ENCODE peak calls at places on chromosome 5, in five cellular contexts. A is GM12865, C is endothelial cell, T is heart right ventricle, Y is breast epithelium. X is an unnamed sample.

GRCh38 chr5:107941036-107941435 is 270.3 kb upstream of the EFNA5 start:
- DNase-seq in A (no peak), C (no peak), T (no peak), Y (no peak), X (no peak)

GRCh38 chr5:1719860-1720259 is 79.8 kb downstream of the MRPL36 start:
- DNase-seq in A (no peak), C (no peak), T (no peak), Y (no peak), X (no peak)

GRCh38 chr5:59185757-59186385 is 603.0 kb downstream of the RAB3C start:
- DNase-seq in A (no peak), C (no peak), T (no peak), Y (no peak), X (no peak)

GRCh38 chr5:88377705-88378656 is 109.3 kb upstream of the TMEM161B start:
- DNase-seq in A (no peak), C (no peak), T (no peak), Y (no peak), X (no peak)

GRCh38 chr5:123035320-123035949 is 1.1 kb downstream of the PPIC start:
- DNase-seq in A (peak; percentile 41), C (peak; percentile 26), T (peak; percentile 40), Y (peak; percentile 53), X (peak; percentile 33)

GRCh38 chr5:154740483-154740882 is 14.7 kb upstream of the LARP1 start:
- DNase-seq in A (no peak), C (no peak), T (peak; percentile 71), Y (no peak), X (peak; percentile 72)

GRCh38 chr5:133859073-133859472 is 109.4 kb downstream of the C5orf15 start:
- DNase-seq in A (peak; percentile 26), C (no peak), T (no peak), Y (no peak), X (no peak)

GRCh38 chr5:170345971-170346370 is 43.2 kb downstream of the KCNMB1 start:
- DNase-seq in A (no peak), C (no peak), T (no peak), Y (no peak), X (no peak)

GRCh38 chr5:158699336-158699735 is 400.4 kb downstream of the EBF1 start:
- DNase-seq in A (no peak), C (no peak), T (no peak), Y (no peak), X (no peak)

GRCh38 chr5:93829346-93829745 is 87.9 kb upstream of the POU5F2 start:
- DNase-seq in A (no peak), C (no peak), T (no peak), Y (no peak), X (no peak)

GRCh38 chr5:172647341-172648007 is 6.4 kb downstream of the NEURL1B start:
- DNase-seq in A (no peak), C (no peak), T (no peak), Y (no peak), X (no peak)

GRCh38 chr5:19531374-19531952 is 456.5 kb downstream of the CDH18 start:
- DNase-seq in A (no peak), C (no peak), T (no peak), Y (no peak), X (no peak)

GRCh38 chr5:77616920-77617319 is 21.6 kb downstream of the OTP start:
- DNase-seq in A (no peak), C (no peak), T (no peak), Y (no peak), X (no peak)

GRCh38 chr5:39080597-39081204 is 6.5 kb upstream of the RICTOR start:
- DNase-seq in A (peak; percentile 78), C (peak; percentile 59), T (peak; percentile 27), Y (no peak), X (no peak)

GRCh38 chr5:141510850-141511718 is 22.2 kb downstream of the PCDHGC5 start:
- DNase-seq in A (peak; percentile 96), C (no peak), T (no peak), Y (no peak), X (no peak)

GRCh38 chr5:54668096-54668495 is 150.5 kb downstream of the SNX18 start:
- DNase-seq in A (no peak), C (no peak), T (no peak), Y (no peak), X (no peak)

GRCh38 chr5:151107738-151108520 is 27.1 kb upstream of the TNIP1 start:
- DNase-seq in A (no peak), C (no peak), T (no peak), Y (peak; percentile 75), X (peak; percentile 63)

GRCh38 chr5:54876-55569 is 36.9 kb upstream of the PLEKHG4B start:
- DNase-seq in A (no peak), C (no peak), T (no peak), Y (no peak), X (no peak)

DNA sequence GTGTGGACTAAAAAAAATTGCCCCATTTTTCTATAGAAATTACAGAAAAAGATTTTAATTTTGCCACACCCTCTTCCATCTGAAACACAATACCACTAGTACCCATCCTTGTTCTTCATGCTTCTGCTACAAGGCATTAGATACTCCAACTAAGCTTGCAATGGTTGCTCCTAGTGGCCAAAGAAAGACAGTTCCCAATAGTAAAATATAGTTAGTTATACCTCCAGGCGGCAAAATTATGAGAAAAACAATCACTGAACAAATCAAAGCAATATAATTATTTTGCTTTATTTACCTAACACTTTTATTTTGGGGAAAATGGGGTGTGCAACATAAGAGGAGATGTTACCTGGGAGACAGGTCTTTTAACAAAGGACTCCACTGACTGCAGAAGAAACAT is 101.2 kb downstream of the RAPGEF6 start:
- DNase-seq in A (no peak), C (no peak), T (no peak), Y (no peak), X (no peak)
- TF ChIP-seq CTCF in A (no peak), C (no peak), T (no peak), Y (no peak), X (peak; percentile 37)

GRCh38 chr5:8247074-8247473 is 378.1 kb downstream of the MTRR start:
- DNase-seq in A (no peak), C (no peak), T (no peak), Y (no peak), X (no peak)

GRCh38 chr5:8253376-8253775 is 384.4 kb downstream of the MTRR start:
- DNase-seq in A (no peak), C (no peak), T (no peak), Y (no peak), X (no peak)

GRCh38 chr5:8241558-8241957 is 372.6 kb downstream of the MTRR start:
- DNase-seq in A (no peak), C (no peak), T (no peak), Y (no peak), X (no peak)

GRCh38 chr5:8247485-8247884 is 378.5 kb downstream of the MTRR start:
- DNase-seq in A (no peak), C (no peak), T (no peak), Y (no peak), X (no peak)
- TF ChIP-seq CTCF in A (no peak), C (no peak), T (no peak), Y (no peak), X (no peak)

GRCh38 chr5:40165789-40166728 is 513.7 kb upstream of the PTGER4 start:
- DNase-seq in A (peak; percentile 6), C (no peak), T (no peak), Y (no peak), X (no peak)
- TF ChIP-seq CTCF in A (no peak), C (no peak), T (peak; percentile 32), Y (no peak), X (peak; percentile 37)

DNA sequence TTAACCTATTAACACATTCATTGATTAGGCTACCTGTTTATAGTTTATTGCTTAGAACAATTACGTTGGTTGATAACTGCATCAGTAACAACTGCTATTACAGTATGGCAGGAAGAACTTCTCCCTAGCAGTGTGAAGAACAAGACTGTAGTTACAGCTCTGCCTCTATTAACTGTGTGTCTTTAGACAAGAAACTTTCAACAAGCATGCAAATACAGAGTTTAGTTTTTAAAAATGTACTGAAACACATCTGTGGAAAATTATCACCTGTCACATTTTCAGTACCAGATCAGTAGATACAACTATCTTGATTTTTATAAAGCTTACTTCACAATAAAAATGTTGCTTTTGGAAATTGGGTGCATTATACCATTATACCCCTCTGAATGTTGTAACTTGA is 22.2 kb downstream of the ELL2 start:
- DNase-seq in A (peak; percentile 33), C (no peak), T (no peak), Y (no peak), X (no peak)
- TF ChIP-seq CTCF in A (no peak), C (no peak), T (no peak), Y (no peak), X (no peak)

GRCh38 chr5:180821538-180821937 is 18.9 kb upstream of the MGAT1 start:
- DNase-seq in A (no peak), C (no peak), T (no peak), Y (no peak), X (no peak)
- TF ChIP-seq CTCF in A (no peak), C (no peak), T (no peak), Y (no peak), X (no peak)

DNA sequence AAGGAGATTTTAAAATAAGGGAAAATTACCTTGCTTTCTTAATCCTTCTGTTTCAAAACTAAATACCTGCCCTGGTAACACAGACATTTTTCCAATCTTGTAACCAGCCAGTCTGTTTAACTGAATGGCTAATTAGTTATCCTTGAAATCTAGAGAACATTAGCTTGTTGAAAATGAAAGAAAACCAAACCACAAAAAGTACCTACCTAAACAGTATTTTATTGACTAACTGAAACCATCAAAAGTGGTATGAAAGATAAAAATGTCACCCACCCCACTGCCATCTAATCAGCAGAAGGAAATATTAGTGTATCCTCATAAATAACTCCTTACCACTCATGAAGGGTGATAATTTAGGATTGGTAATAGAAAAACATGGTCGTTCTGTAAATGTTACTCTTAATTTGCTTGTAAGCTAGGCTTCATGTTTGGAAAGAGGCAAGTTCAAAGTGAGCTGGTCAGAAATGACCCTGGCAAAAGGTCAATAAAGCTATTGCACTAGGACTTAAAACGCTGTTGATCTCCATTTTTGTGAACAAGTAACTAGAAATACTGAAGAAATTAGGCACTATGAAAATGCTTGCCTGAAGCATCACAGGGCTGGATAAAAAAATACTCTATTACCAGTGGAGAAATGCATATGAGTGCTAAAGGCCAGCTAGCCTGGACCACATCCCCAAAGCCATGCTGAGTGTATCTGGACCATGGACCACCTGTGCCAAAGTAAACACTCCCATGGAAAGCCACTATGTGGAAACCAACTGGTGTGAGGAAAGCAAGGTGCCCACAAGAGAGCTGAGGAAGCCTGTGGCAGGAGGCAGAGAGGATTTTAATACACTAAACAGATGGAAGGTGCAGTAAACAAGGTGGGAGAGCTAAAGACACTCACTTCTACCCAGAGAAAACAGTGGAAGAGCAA is 8.4 kb downstream of the SEMA5A start:
- DNase-seq in A (no peak), C (no peak), T (no peak), Y (no peak), X (no peak)
- TF ChIP-seq CTCF in A (no peak), C (no peak), T (no peak), Y (no peak), X (no peak)

X was measured in left ventricle myocardium inferior.